ENCODE peak calls at places on chromosomes 5 and 9, in nine cellular contexts. Q, I, T, P, X, B, Z, V and U are unnamed samples.

GRCh38 chr9:10396641-10397040 is 216.2 kb downstream of the PTPRD start:
- DNase-seq in X (no peak), V (no peak), I (no peak), Z (no peak), T (no peak), B (no peak), Q (no peak), P (no peak), U (no peak)

GRCh38 chr9:130633336-130634190 is 30.8 kb upstream of the PRDM12 start:
- DNase-seq in V (no peak), P (no peak), I (no peak), Q (no peak), T (no peak), B (no peak), X (no peak), Z (no peak), U (no peak)

GRCh38 chr5:39869396-39869795 is 444.6 kb upstream of the DAB2 start:
- DNase-seq in Z (no peak), Q (no peak), P (no peak), T (no peak), X (no peak), I (no peak), V (no peak), B (no peak), U (no peak)

GRCh38 chr9:87613265-87614111 is 112.4 kb upstream of the CTSL start:
- DNase-seq in X (no peak), Z (peak), T (no peak), I (no peak), V (no peak), B (no peak), P (no peak), Q (peak), U (no peak)

GRCh38 chr5:60196382-60197113 is 303.0 kb upstream of the PDE4D start:
- DNase-seq in B (no peak), I (peak), X (peak), Q (peak), V (no peak), T (no peak), P (no peak), Z (peak), U (peak)

GRCh38 chr5:76443399-76443798 is 40.3 kb downstream of the IQGAP2 start:
- DNase-seq in Z (no peak), I (no peak), V (no peak), T (no peak), P (no peak), Q (peak), X (no peak), B (no peak), U (no peak)

GRCh38 chr9:115997923-115998322 is 155.7 kb upstream of the PAPPA start:
- DNase-seq in P (no peak), V (no peak), Z (peak), B (no peak), Q (no peak), T (no peak), I (peak), X (no peak), U (no peak)

GRCh38 chr9:132006657-132007370 is 72.9 kb downstream of the MED27 start:
- DNase-seq in Z (peak), V (no peak), B (no peak), X (no peak), Q (no peak), I (no peak), T (no peak), P (no peak), U (no peak)

GRCh38 chr9:78871452-78872331 is 574.8 kb downstream of the PSAT1 start:
- DNase-seq in P (no peak), V (no peak), I (peak), Z (peak), B (no peak), Q (peak), X (no peak), T (no peak), U (no peak)

GRCh38 chr5:55897905-55898304 is 46.7 kb downstream of the IL31RA start:
- DNase-seq in Q (peak), I (peak), V (peak), Z (peak), X (no peak), T (no peak), P (no peak), B (no peak), U (no peak)

GRCh38 chr9:91422832-91423711 is 560 bp downstream of the NFIL3 start:
- DNase-seq in Z (peak), V (peak), I (peak), T (peak), P (peak), B (peak), X (peak), Q (peak), U (peak)

GRCh38 chr9:134993996-134994720 is 76.4 kb upstream of the FCN1 start:
- DNase-seq in T (no peak), B (peak), Q (no peak), V (no peak), Z (no peak), X (no peak), I (no peak), P (no peak), U (no peak)

GRCh38 chr5:98638701-98639100 is 134.8 kb upstream of the RGMB start:
- DNase-seq in V (no peak), X (no peak), Q (peak), T (no peak), I (peak), P (no peak), B (no peak), Z (peak), U (no peak)

GRCh38 chr9:127723450-127723849 is 7.6 kb downstream of the TTC16 start:
- DNase-seq in T (no peak), B (no peak), Q (no peak), I (peak), V (no peak), X (no peak), Z (peak), P (no peak), U (no peak)

GRCh38 chr5:71778678-71779276 is 59.7 kb downstream of the CARTPT start:
- DNase-seq in B (no peak), T (no peak), Z (peak), P (no peak), V (no peak), X (no peak), I (no peak), Q (peak), U (peak)

GRCh38 chr5:155089649-155090048 is 76.1 kb downstream of the KIF4B start:
- DNase-seq in Q (no peak), Z (no peak), P (no peak), X (no peak), I (no peak), V (no peak), B (no peak), T (no peak), U (no peak)

GRCh38 chr5:108700928-108701327 is 46.8 kb upstream of the FER start:
- DNase-seq in T (no peak), Q (no peak), Z (no peak), V (no peak), P (no peak), X (no peak), B (no peak), I (no peak), U (no peak)

GRCh38 chr5:148776780-148777179 is 49.6 kb upstream of the ADRB2 start:
- DNase-seq in Z (peak), Q (peak), V (no peak), B (no peak), X (no peak), I (peak), P (no peak), T (no peak), U (peak)

GRCh38 chr9:129910628-129911567 is 75.6 kb downstream of the USP20 start:
- DNase-seq in P (no peak), B (no peak), X (no peak), T (no peak), Z (peak), V (no peak), Q (peak), I (peak), U (peak)

GRCh38 chr9:69168709-69169217 is 5.3 kb upstream of the TJP2 start:
- DNase-seq in V (no peak), P (no peak), X (no peak), Q (peak), I (no peak), B (no peak), Z (peak), T (no peak), U (no peak)

GRCh38 chr5:150179221-150179620 is 10.6 kb upstream of the SLC6A7 start:
- DNase-seq in X (no peak), Z (no peak), B (no peak), V (no peak), P (no peak), Q (no peak), T (no peak), I (no peak), U (no peak)

GRCh38 chr9:131598121-131598520 is 52.8 kb downstream of the PRRT1B start:
- DNase-seq in I (no peak), Q (peak), P (no peak), V (no peak), Z (no peak), B (no peak), X (no peak), T (no peak), U (no peak)

GRCh38 chr9:38339496-38339895 is 53.0 kb upstream of the ALDH1B1 start:
- DNase-seq in P (no peak), T (no peak), I (peak), Q (no peak), Z (peak), X (no peak), V (no peak), B (no peak), U (no peak)

GRCh38 chr5:148904440-148904839 is 78.0 kb downstream of the ADRB2 start:
- DNase-seq in X (no peak), T (no peak), Z (no peak), Q (no peak), P (no peak), V (no peak), I (no peak), B (no peak), U (no peak)

GRCh38 chr5:77167695-77168111 is 42.8 kb upstream of the PDE8B start:
- DNase-seq in V (peak), B (no peak), P (no peak), T (no peak), Z (peak), I (peak), X (no peak), Q (no peak), U (no peak)

GRCh38 chr9:111533099-111533785 is 8.3 kb downstream of the ZNF483 start:
- DNase-seq in T (no peak), I (peak), X (no peak), Q (no peak), Z (peak), V (no peak), P (no peak), B (no peak), U (no peak)

GRCh38 chr5:141850183-141850768 is 27.9 kb downstream of the PCDH1 start:
- DNase-seq in X (no peak), V (peak), P (no peak), Z (peak), T (no peak), I (no peak), Q (peak), B (peak), U (peak)

GRCh38 chr5:33336911-33337620 is 103.7 kb upstream of the TARS1 start:
- DNase-seq in Q (no peak), X (no peak), V (no peak), Z (peak), T (no peak), I (no peak), B (no peak), P (no peak), U (no peak)

DNA sequence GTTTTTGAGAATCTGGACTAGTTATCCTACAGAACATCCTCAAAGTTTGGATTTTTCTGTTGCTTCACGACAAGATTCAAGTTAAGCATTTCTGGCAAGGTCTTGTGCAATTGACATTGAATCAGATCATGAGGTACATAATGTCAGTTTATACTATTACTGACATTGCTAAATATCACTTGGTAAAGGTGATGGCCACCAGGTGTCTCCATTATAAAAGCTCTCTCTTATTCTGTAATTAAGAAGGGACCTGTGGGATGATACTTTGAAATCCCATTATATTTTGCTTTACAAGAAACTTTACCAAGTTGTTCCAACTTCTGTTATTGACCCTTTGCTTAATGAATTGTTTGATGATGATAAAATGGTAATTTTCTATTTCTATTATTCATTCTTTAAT is 131.0 kb upstream of the ASTN2 start:
- DNase-seq in X (no peak), Z (no peak), Q (no peak), T (no peak), I (no peak), P (no peak), V (no peak), B (no peak), U (no peak)
- TF ChIP-seq CTCF in X (no peak), Z (no peak), Q (no peak), T (no peak), I (no peak), P (no peak), V (no peak), B (no peak), U (no peak)

GRCh38 chr9:76717611-76718010 is 46.6 kb upstream of the PCA3 start:
- DNase-seq in Q (no peak), X (no peak), P (no peak), V (no peak), I (no peak), Z (peak), B (no peak), T (no peak), U (no peak)

GRCh38 chr9:76716270-76716669 is 48.0 kb upstream of the PCA3 start:
- DNase-seq in Z (peak), T (no peak), X (no peak), V (no peak), P (no peak), Q (no peak), I (no peak), B (no peak), U (no peak)

GRCh38 chr9:76720245-76720644 is 44.0 kb upstream of the PCA3 start:
- DNase-seq in V (no peak), T (no peak), Z (no peak), B (no peak), X (no peak), P (no peak), Q (no peak), I (no peak), U (no peak)

GRCh38 chr9:76717176-76717575 is 47.1 kb upstream of the PCA3 start:
- DNase-seq in P (no peak), B (no peak), V (no peak), T (no peak), Z (no peak), I (no peak), Q (no peak), X (no peak), U (no peak)

GRCh38 chr9:76718166-76718565 is 46.1 kb upstream of the PCA3 start:
- DNase-seq in Z (no peak), B (no peak), P (no peak), I (no peak), V (no peak), T (no peak), Q (no peak), X (no peak), U (no peak)
- TF ChIP-seq CTCF in Z (no peak), B (no peak), P (peak), I (no peak), V (no peak), T (no peak), Q (no peak), X (no peak), U (no peak)

GRCh38 chr5:160787247-160787646 is 64.8 kb downstream of the ATP10B start:
- DNase-seq in I (no peak), Q (peak), P (no peak), Z (no peak), X (no peak), B (peak), T (peak), V (no peak), U (peak)
- TF ChIP-seq CTCF in I (peak), Q (peak), P (peak), Z (peak), X (no peak), B (peak), T (peak), V (no peak), U (peak)

GRCh38 chr5:172979778-172980177 is 3.8 kb upstream of the ATP6V0E1 start:
- DNase-seq in I (no peak), T (no peak), X (no peak), V (no peak), P (no peak), B (no peak), Z (no peak), Q (no peak), U (no peak)

GRCh38 chr5:172981931-172982330 is 1.6 kb upstream of the ATP6V0E1 start:
- DNase-seq in I (no peak), X (no peak), B (no peak), Z (no peak), T (no peak), V (no peak), Q (peak), P (no peak), U (no peak)

GRCh38 chr5:172985596-172985995 is 2.0 kb downstream of the ATP6V0E1 start:
- DNase-seq in Z (no peak), I (no peak), Q (no peak), B (no peak), T (no peak), V (no peak), X (no peak), P (no peak), U (no peak)

GRCh38 chr5:172983542-172984243 is at the start of gene ATP6V0E1:
- DNase-seq in X (peak), P (peak), V (peak), Z (peak), Q (peak), B (peak), I (peak), T (peak), U (peak)

GRCh38 chr5:172984244-172984953 is 828 bp downstream of the ATP6V0E1 start:
- DNase-seq in Q (peak), T (peak), Z (peak), X (peak), B (peak), V (peak), P (peak), I (peak), U (peak)
- TF ChIP-seq CTCF in Q (peak), T (no peak), Z (peak), X (no peak), B (peak), V (peak), P (peak), I (peak), U (peak)

GRCh38 chr9:5628183-5628529 is 751 bp upstream of the RIC1 start:
- DNase-seq in Q (no peak), Z (no peak), I (no peak), X (no peak), P (no peak), T (no peak), V (no peak), B (no peak), U (no peak)

GRCh38 chr9:5629312-5630037 is 568 bp downstream of the RIC1 start:
- DNase-seq in I (no peak), P (peak), B (peak), V (peak), T (peak), X (peak), Q (peak), Z (peak), U (peak)

GRCh38 chr9:5630038-5630507 is 1.2 kb downstream of the RIC1 start:
- DNase-seq in I (no peak), V (no peak), P (no peak), T (no peak), X (no peak), B (no peak), Z (peak), Q (no peak), U (no peak)

GRCh38 chr9:5626727-5627634 is 1.9 kb upstream of the RIC1 start:
- DNase-seq in Q (peak), P (no peak), Z (peak), V (no peak), X (no peak), I (peak), T (no peak), B (no peak), U (peak)

GRCh38 chr9:5628530-5629311 is at the start of gene RIC1:
- DNase-seq in Q (peak), V (peak), B (peak), T (peak), P (peak), Z (peak), X (peak), I (peak), U (peak)
- TF ChIP-seq CTCF in Q (no peak), V (no peak), B (no peak), T (no peak), P (no peak), Z (no peak), X (no peak), I (no peak), U (no peak)